ENCODE peak calls at places on chromosomes 7 and 10, in five cellular contexts. H, O, Y, W and K are unnamed samples.

GRCh38 chr10:28975891-28976471 is 298.7 kb downstream of the BAMBI start:
- DNase-seq in O (no peak), Y (no peak), H (no peak), W (peak; percentile 86), K (peak; percentile 53)

GRCh38 chr7:38565289-38565688 is 65.9 kb downstream of the AMPH start:
- DNase-seq in H (no peak), O (no peak), W (no peak), Y (no peak), K (no peak)

GRCh38 chr7:132141109-132141508 is 435.2 kb downstream of the PLXNA4 start:
- DNase-seq in Y (no peak), W (peak; percentile 10), H (no peak), O (peak; percentile 17), K (peak; percentile 72)

GRCh38 chr7:94332571-94332970 is 62.1 kb upstream of the COL1A2 start:
- DNase-seq in Y (peak; percentile 16), W (no peak), H (no peak), O (no peak), K (no peak)

GRCh38 chr10:118107040-118107439 is 60.3 kb upstream of the RAB11FIP2 start:
- DNase-seq in Y (no peak), W (no peak), O (no peak), H (no peak), K (no peak)

GRCh38 chr10:88395677-88396076 is 187.4 kb downstream of the RNLS start:
- DNase-seq in W (no peak), Y (no peak), O (peak; percentile 31), H (no peak), K (no peak)

GRCh38 chr10:116771891-116772290 is 29.5 kb upstream of the HSPA12A start:
- DNase-seq in O (no peak), Y (no peak), W (no peak), H (no peak), K (no peak)

GRCh38 chr7:95951531-95951930 is 179.2 kb downstream of the DYNC1I1 start:
- DNase-seq in Y (no peak), H (no peak), O (no peak), W (no peak), K (no peak)

GRCh38 chr10:28429045-28429444 is 103.9 kb upstream of the WAC start:
- DNase-seq in W (no peak), H (no peak), O (no peak), Y (no peak), K (no peak)

GRCh38 chr7:8295638-8296361 is 33.8 kb upstream of the ICA1 start:
- DNase-seq in O (peak; percentile 86), H (no peak), Y (peak; percentile 86), W (peak; percentile 67), K (no peak)

GRCh38 chr10:964321-964987 is 23.8 kb upstream of the GTPBP4 start:
- DNase-seq in Y (peak; percentile 18), O (peak; percentile 72), H (no peak), W (no peak), K (no peak)

GRCh38 chr10:121032460-121032859 is 181.3 kb downstream of the WDR11 start:
- DNase-seq in H (no peak), Y (no peak), W (no peak), O (no peak), K (no peak)

GRCh38 chr7:85630904-85631582 is 444.2 kb upstream of the SEMA3D start:
- DNase-seq in Y (peak; percentile 12), W (no peak), H (no peak), O (peak; percentile 30), K (no peak)

GRCh38 chr7:40580776-40581175 is 446.0 kb downstream of the SUGCT start:
- DNase-seq in H (no peak), W (no peak), Y (no peak), O (no peak), K (no peak)

GRCh38 chr7:125605241-125605640 is 675.6 kb upstream of the POT1 start:
- DNase-seq in Y (peak; percentile 27), H (no peak), W (peak; percentile 5), O (no peak), K (no peak)

GRCh38 chr10:86556933-86557649 is 35.5 kb upstream of the WAPL start:
- DNase-seq in H (no peak), W (no peak), Y (no peak), O (no peak), K (no peak)

GRCh38 chr7:105890290-105890997 is 14.0 kb upstream of the ATXN7L1 start:
- DNase-seq in H (no peak), O (peak; percentile 19), Y (no peak), W (peak; percentile 67), K (no peak)

GRCh38 chr10:85790155-85790789 is 576.3 kb downstream of the GRID1 start:
- DNase-seq in Y (no peak), H (no peak), O (no peak), W (no peak), K (no peak)

GRCh38 chr10:60934215-60935175 is 9.5 kb downstream of the RHOBTB1 start:
- DNase-seq in H (no peak), W (no peak), Y (no peak), O (no peak), K (no peak)

GRCh38 chr10:58322072-58322834 is 12.6 kb upstream of the UBE2D1 start:
- DNase-seq in W (peak; percentile 3), O (peak; percentile 59), H (no peak), Y (peak; percentile 37), K (no peak)

GRCh38 chr10:93518531-93518930 is 22.1 kb downstream of the CEP55 start:
- DNase-seq in O (no peak), H (no peak), W (no peak), Y (no peak), K (no peak)

GRCh38 chr7:158355456-158356065 is 232.1 kb downstream of the PTPRN2 start:
- DNase-seq in O (no peak), W (no peak), Y (peak; percentile 58), H (no peak), K (no peak)

GRCh38 chr7:91164531-91164930 is 99.7 kb upstream of the FZD1 start:
- DNase-seq in W (no peak), O (peak; percentile 2), H (no peak), Y (no peak), K (peak; percentile 14)

GRCh38 chr7:158617737-158618128 is 30.1 kb upstream of the PTPRN2 start:
- DNase-seq in Y (no peak), W (peak; percentile 81), O (peak; percentile 23), H (no peak), K (no peak)

GRCh38 chr10:7826971-7827370 is 8.7 kb downstream of the TAF3 start:
- DNase-seq in H (no peak), O (peak; percentile 34), W (peak; percentile 59), Y (peak; percentile 24), K (peak; percentile 19)

GRCh38 chr10:112295853-112296830 is 12.9 kb downstream of the TECTB start:
- DNase-seq in W (no peak), O (no peak), H (peak; percentile 58), Y (no peak), K (peak; percentile 8)

DNA sequence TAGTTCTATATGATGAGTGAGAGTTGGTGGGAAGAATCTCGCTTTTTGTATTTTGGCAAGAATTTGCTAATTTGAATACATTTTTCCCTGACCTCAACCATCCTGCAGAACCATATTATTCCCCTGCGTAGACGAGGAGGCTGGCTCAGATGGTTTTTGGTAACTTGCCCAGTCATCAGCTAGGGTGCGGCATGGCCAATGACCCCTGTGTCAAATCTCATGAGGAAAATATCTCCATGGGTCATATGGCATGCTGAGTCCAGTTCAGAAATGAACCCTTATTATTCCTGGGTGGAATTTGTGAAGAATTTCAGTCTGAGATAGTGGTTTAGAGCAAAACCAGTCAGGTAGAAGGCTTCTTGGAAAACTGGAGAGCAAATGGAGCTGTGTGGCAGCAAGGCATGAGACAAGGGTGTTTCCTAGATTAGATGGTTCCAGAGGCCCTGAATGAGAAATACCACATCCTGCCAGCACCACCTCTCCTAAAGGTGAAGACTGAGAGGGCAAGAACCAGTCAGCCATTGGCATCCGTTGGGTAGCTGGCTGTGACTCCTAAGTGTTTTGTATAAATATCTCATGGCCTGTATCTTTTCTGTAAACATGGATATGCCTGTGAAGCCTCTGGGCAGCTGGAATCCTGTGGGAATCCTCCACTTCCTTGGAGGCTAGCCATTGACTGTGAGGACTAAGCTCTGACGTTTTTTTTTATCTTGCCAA is 5.8 kb upstream of the UPP1 start:
- DNase-seq in W (peak; percentile 85), H (no peak), Y (peak; percentile 46), O (peak; percentile 84), K (peak; percentile 89)
- H3K4me3 ChIP-seq in W (no peak overlapping the region), H (no peak overlapping the region), Y (no peak overlapping the region), O (no peak overlapping the region), K (no peak overlapping the region)

DNA sequence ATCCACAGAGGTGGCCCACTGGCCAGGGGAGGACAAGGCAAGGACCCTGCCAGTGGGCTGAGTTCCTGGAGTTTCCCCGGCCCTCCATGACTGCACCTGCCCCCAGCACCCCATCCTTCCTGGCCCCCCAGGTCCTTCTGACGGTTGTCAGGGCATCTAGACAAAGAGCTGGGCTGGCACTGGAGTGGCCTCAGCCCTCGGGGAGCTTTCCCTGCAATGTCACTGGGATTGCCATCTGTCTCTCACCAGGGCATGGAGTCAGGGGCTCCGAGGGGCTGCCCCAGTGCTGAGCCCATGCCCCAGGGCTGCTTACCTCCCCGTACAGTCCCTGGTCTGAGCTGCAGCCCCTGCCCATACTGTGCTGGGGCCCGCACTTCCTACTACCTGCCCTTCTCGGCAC is 446.5 kb upstream of the MKI67 start:
- DNase-seq in W (no peak), O (no peak), H (no peak), Y (no peak), K (no peak)
- H3K9me3 ChIP-seq in W (no peaks in the 10 kb centered on the region), O (no peaks in the 10 kb centered on the region), H (no peaks in the 10 kb centered on the region), Y (no peaks in the 10 kb centered on the region), K (no peaks in the 10 kb centered on the region)

GRCh38 chr7:148732862-148733261 is 34.2 kb downstream of the CUL1 start:
- DNase-seq in Y (no peak), W (no peak), H (no peak), O (no peak), K (no peak)
- H3K36me3 ChIP-seq in Y (peaks cover 32% of the 10 kb centered on the region), W (peaks cover 15% of the 10 kb centered on the region), H (peaks cover 50% of the 10 kb centered on the region), O (peaks cover under 1% of the 10 kb centered on the region), K (peaks cover 9% of the 10 kb centered on the region)

GRCh38 chr10:84328303-84329093 is at the start of gene CCSER2:
- DNase-seq in W (peak; percentile 89), O (peak; percentile 94), Y (peak; percentile 85), H (peak; percentile 98), K (peak; percentile 95)
- H3K4me3 ChIP-seq in W (peak within 1 kb of the TSS; percentile 65), O (peak within 1 kb of the TSS; percentile 92), Y (peak within 1 kb of the TSS; percentile 96), H (peak within 1 kb of the TSS; percentile 94), K (peak within 1 kb of the TSS; percentile 68)

GRCh38 chr10:31819393-31819820 is 109.2 kb downstream of the ARHGAP12 start:
- DNase-seq in Y (no peak), W (peak; percentile 63), H (peak; percentile 31), O (no peak), K (peak; percentile 15)
- H3K9me3 ChIP-seq in Y (no peaks in the 10 kb centered on the region), W (no peaks in the 10 kb centered on the region), H (no peaks in the 10 kb centered on the region), O (no peaks in the 10 kb centered on the region), K (no peaks in the 10 kb centered on the region)

DNA sequence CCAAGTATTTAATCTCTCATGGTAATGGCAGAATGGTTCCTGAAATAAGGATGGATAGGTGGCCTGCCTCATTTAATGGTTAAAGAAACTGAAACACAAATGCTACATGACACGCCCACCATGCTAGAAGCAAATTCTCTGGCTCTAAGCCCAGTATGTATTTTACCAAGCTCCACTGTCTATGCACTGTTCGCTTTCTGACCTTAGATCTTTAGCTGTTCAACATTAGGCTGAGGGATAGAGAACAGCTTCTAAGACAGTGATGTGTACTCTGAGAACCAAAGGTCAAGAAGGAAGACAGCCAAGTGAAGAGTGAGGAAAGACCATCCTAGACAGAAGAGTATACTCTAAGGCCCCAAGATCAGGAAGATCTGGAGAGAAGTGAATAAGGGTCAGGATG is 26.6 kb downstream of the FAM3C start:
- DNase-seq in H (no peak), O (peak; percentile 69), W (peak; percentile 41), Y (peak; percentile 33), K (no peak)
- H3K36me3 ChIP-seq in H (no peaks in the 10 kb centered on the region), O (no peaks in the 10 kb centered on the region), W (peaks cover 24% of the 10 kb centered on the region), Y (peaks cover 27% of the 10 kb centered on the region), K (peaks cover 12% of the 10 kb centered on the region)

GRCh38 chr10:110077436-110078120 is 69.8 kb downstream of the ADD3 start:
- DNase-seq in Y (no peak), O (peak; percentile 31), W (no peak), H (no peak), K (no peak)
- H3K4me3 ChIP-seq in Y (no peak overlapping the region), O (peak overlapping the region; percentile 38), W (no peak overlapping the region), H (peak overlapping the region; percentile 51), K (no peak overlapping the region)